ENCODE peak calls at places on chromosome 2, in seven cellular contexts. B, Z, G, R, H, T and L are unnamed samples.

GRCh38 chr2:12755384-12755783 is 38.6 kb downstream of the TRIB2 start:
- DNase-seq in B (no peak), Z (no peak), G (no peak), R (no peak), H (no peak), T (no peak), L (no peak)

GRCh38 chr2:238462782-238463396 is 36.2 kb downstream of the ASB1 start:
- DNase-seq in B (no peak), Z (peak), G (no peak), R (peak), H (peak), T (no peak), L (no peak)

GRCh38 chr2:96870631-96871255 is 863 bp upstream of the SEMA4C start:
- DNase-seq in B (no peak), Z (peak), G (no peak), R (peak), H (peak), T (peak), L (no peak)

GRCh38 chr2:102107741-102108070 is 34.8 kb upstream of the IL1R1 start:
- DNase-seq in B (no peak), Z (no peak), G (no peak), R (peak), H (no peak), T (no peak), L (no peak)

GRCh38 chr2:216695401-216695821 is at the start of gene IGFBP5:
- DNase-seq in B (peak), Z (peak), G (no peak), R (peak), H (peak), T (no peak), L (peak)

GRCh38 chr2:72917875-72918660 is 749 bp downstream of the EMX1 start:
- DNase-seq in B (no peak), Z (peak), G (no peak), R (no peak), H (peak), T (no peak), L (no peak)

GRCh38 chr2:98039085-98039756 is 43.5 kb upstream of the TMEM131 start:
- DNase-seq in B (no peak), Z (no peak), G (no peak), R (no peak), H (no peak), T (no peak), L (no peak)

GRCh38 chr2:192535956-192536685 is 341.4 kb upstream of the TMEFF2 start:
- DNase-seq in B (no peak), Z (no peak), G (no peak), R (peak), H (no peak), T (no peak), L (no peak)

GRCh38 chr2:85926931-85927527 is 38.2 kb upstream of the ST3GAL5 start:
- DNase-seq in B (no peak), Z (no peak), G (no peak), R (peak), H (no peak), T (no peak), L (no peak)

GRCh38 chr2:10357770-10358169 is 55.1 kb downstream of the HPCAL1 start:
- DNase-seq in B (no peak), Z (no peak), G (no peak), R (no peak), H (no peak), T (no peak), L (no peak)

GRCh38 chr2:188378551-188378950 is 86.9 kb downstream of the GULP1 start:
- DNase-seq in B (no peak), Z (no peak), G (no peak), R (no peak), H (no peak), T (no peak), L (no peak)

GRCh38 chr2:217691920-217692666 is 310.7 kb downstream of the TNS1 start:
- DNase-seq in B (no peak), Z (no peak), G (no peak), R (peak), H (peak), T (no peak), L (no peak)

GRCh38 chr2:43171789-43172188 is 54.6 kb downstream of the ZFP36L2 start:
- DNase-seq in B (no peak), Z (peak), G (no peak), R (peak), H (no peak), T (no peak), L (no peak)